ENCODE peak calls at places on chromosome 9, in five cellular contexts. Q, H, X, M and F are unnamed samples.

GRCh38 chr9:72585737-72586136 is 64.3 kb downstream of the TMC1 start:
- DNase-seq in M (no peak), Q (peak), H (peak), X (no peak), F (no peak)

GRCh38 chr9:94804917-94805544 is 78.5 kb downstream of the AOPEP start:
- DNase-seq in X (no peak), H (no peak), M (no peak), Q (peak), F (no peak)

GRCh38 chr9:133103183-133103986 is 17.7 kb downstream of the RALGDS start:
- DNase-seq in X (peak), H (peak), M (peak), Q (no peak), F (no peak)

GRCh38 chr9:128026255-128027165 is 40.6 kb downstream of the NAIF1 start:
- DNase-seq in H (peak), X (no peak), Q (no peak), M (no peak), F (no peak)

GRCh38 chr9:124349267-124349666 is 66.0 kb downstream of the PSMB7 start:
- DNase-seq in Q (no peak), X (no peak), M (no peak), H (no peak), F (no peak)

GRCh38 chr9:111099199-111100005 is 61.1 kb upstream of the LPAR1 start:
- DNase-seq in Q (no peak), M (no peak), H (no peak), X (peak), F (peak)

GRCh38 chr9:129712595-129713524 is 40.0 kb downstream of the PTGES start:
- DNase-seq in Q (no peak), H (no peak), X (peak), M (no peak), F (no peak)

GRCh38 chr9:37415011-37415719 is 7.3 kb upstream of the GRHPR start:
- DNase-seq in X (peak), Q (peak), H (peak), M (peak), F (no peak)

GRCh38 chr9:95181845-95182244 is 135.7 kb downstream of the FANCC start:
- DNase-seq in X (no peak), M (no peak), H (no peak), Q (no peak), F (no peak)